ENCODE peak calls at places on chromosomes 5 and 9, in six cellular contexts. H, Y, N, U, G and W are unnamed samples.

GRCh38 chr9:90825586-90825985 is 24.0 kb downstream of the SYK start:
- DNase-seq in N (no peak), H (no peak), G (no peak), Y (no peak), U (no peak), W (no peak)

GRCh38 chr5:128053291-128053954 is 30.1 kb upstream of the SLC12A2 start:
- DNase-seq in G (no peak), H (peak; percentile 2), N (no peak), Y (no peak), U (no peak), W (no peak)

GRCh38 chr9:107425110-107426025 is 64.2 kb downstream of the KLF4 start:
- DNase-seq in G (peak; percentile 74), U (peak; percentile 54), H (peak; percentile 50), Y (no peak), N (peak; percentile 95), W (peak; percentile 4)

GRCh38 chr9:13705356-13705755 is 425.9 kb upstream of the MPDZ start:
- DNase-seq in G (no peak), N (no peak), H (no peak), U (no peak), Y (no peak), W (no peak)

GRCh38 chr5:1386274-1386717 is 41.4 kb upstream of the CLPTM1L start:
- DNase-seq in G (peak; percentile 84), H (no peak), Y (no peak), U (peak; percentile 23), N (peak; percentile 69), W (peak; percentile 14)

GRCh38 chr5:154761062-154761740 is 6.0 kb downstream of the LARP1 start:
- DNase-seq in G (no peak), H (no peak), Y (no peak), N (no peak), U (no peak), W (no peak)

GRCh38 chr9:15824310-15824709 is 271.5 kb downstream of the CCDC171 start:
- DNase-seq in N (no peak), Y (no peak), H (peak; percentile 28), G (no peak), U (no peak), W (no peak)

GRCh38 chr5:51651476-51651875 is 268.2 kb downstream of the ISL1 start:
- DNase-seq in N (no peak), H (no peak), U (no peak), G (no peak), Y (no peak), W (no peak)

GRCh38 chr5:170631471-170632195 is 127.8 kb downstream of the KCNIP1 start:
- DNase-seq in U (peak; percentile 22), H (peak; percentile 15), G (peak; percentile 68), N (no peak), Y (no peak), W (no peak)

GRCh38 chr5:12772276-12772675 is 868.0 kb upstream of the CTNND2 start:
- DNase-seq in H (no peak), G (no peak), U (peak; percentile 25), N (no peak), Y (no peak), W (no peak)

GRCh38 chr9:79764377-79764776 is 192.6 kb downstream of the TLE4 start:
- DNase-seq in Y (no peak), U (no peak), G (peak; percentile 3), N (no peak), H (no peak), W (no peak)

GRCh38 chr5:84494453-84494852 is 109.8 kb upstream of the EDIL3 start:
- DNase-seq in H (no peak), N (no peak), Y (no peak), G (no peak), U (no peak), W (no peak)

GRCh38 chr5:127275641-127276193 is 14.9 kb upstream of the MEGF10 start:
- DNase-seq in H (no peak), N (no peak), Y (no peak), U (no peak), G (no peak), W (no peak)

GRCh38 chr5:154714271-154714986 is 40.7 kb upstream of the LARP1 start:
- DNase-seq in Y (peak; percentile 32), U (no peak), G (no peak), N (no peak), H (peak; percentile 66), W (peak; percentile 14)

GRCh38 chr9:35844628-35845301 is 15.7 kb downstream of the TMEM8B start:
- DNase-seq in N (no peak), G (no peak), Y (peak; percentile 64), U (no peak), H (no peak), W (peak; percentile 90)

GRCh38 chr5:92704590-92704989 is 876.4 kb downstream of the NR2F1-AS1 start:
- DNase-seq in G (no peak), U (no peak), H (no peak), Y (no peak), N (no peak), W (no peak)

GRCh38 chr5:149141957-149142851 is 911 bp downstream of the ABLIM3 start:
- DNase-seq in Y (no peak), N (no peak), H (no peak), U (no peak), G (peak; percentile 48), W (no peak)

GRCh38 chr9:16152276-16153065 is 599.6 kb downstream of the CCDC171 start:
- DNase-seq in G (no peak), N (no peak), H (no peak), U (no peak), Y (no peak), W (no peak)

GRCh38 chr9:20178197-20178596 is 389.4 kb upstream of the SLC24A2 start:
- DNase-seq in H (no peak), G (no peak), N (no peak), Y (no peak), U (no peak), W (no peak)

GRCh38 chr9:14678776-14679175 is 14.5 kb downstream of the ZDHHC21 start:
- DNase-seq in H (no peak), N (no peak), Y (no peak), U (no peak), G (no peak), W (no peak)

GRCh38 chr9:70093944-70094343 is 50.3 kb downstream of the MAMDC2 start:
- DNase-seq in G (no peak), U (no peak), Y (no peak), N (no peak), H (no peak), W (no peak)

GRCh38 chr9:108864446-108864845 is 2.4 kb downstream of the ACTL7A start:
- DNase-seq in H (peak; percentile 29), N (no peak), U (no peak), G (no peak), Y (no peak), W (no peak)

GRCh38 chr5:96083361-96083881 is 121.8 kb upstream of the ELL2 start:
- DNase-seq in N (no peak), Y (no peak), G (no peak), U (no peak), H (no peak), W (no peak)

GRCh38 chr5:1512541-1513291 is 11.0 kb downstream of the LPCAT1 start:
- DNase-seq in N (peak; percentile 43), G (no peak), U (no peak), Y (no peak), H (no peak), W (no peak)

GRCh38 chr5:77844408-77845272 is 68.5 kb upstream of the TBCA start:
- DNase-seq in Y (no peak), U (no peak), N (no peak), G (peak; percentile 28), H (no peak), W (no peak)

DNA sequence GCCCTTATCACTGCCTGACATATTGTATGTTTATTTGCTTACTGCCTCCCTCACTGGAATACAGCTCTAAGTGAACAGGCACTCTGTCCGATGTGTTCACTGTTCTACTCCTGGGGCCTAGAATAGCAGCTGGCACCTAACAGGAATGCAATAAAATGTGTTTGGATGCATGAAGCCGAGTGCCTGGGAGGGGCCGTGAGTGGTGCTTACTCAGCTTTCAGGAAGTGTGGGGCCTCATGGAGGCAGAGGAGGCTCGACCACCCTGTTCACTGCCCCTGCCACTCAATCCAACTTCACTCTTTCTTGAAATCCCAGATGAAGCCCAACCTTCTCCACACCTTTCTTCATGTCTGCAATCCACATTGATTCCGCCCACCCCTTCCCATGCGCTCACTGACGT is 21.5 kb downstream of the TBC1D9B start:
- DNase-seq in N (no peak), Y (no peak), H (no peak), G (no peak), U (no peak), W (no peak)
- TF ChIP-seq POLR2AphosphoS5 in N (no peak), Y (no peak), H (no peak), G (no peak), U (no peak), W (no peak)

GRCh38 chr9:136361047-136361756 is 2.3 kb downstream of the DNLZ start:
- DNase-seq in U (no peak), Y (no peak), G (peak; percentile 69), N (no peak), H (no peak), W (no peak)
- TF ChIP-seq GABPA in U (no peak), Y (no peak), G (no peak), N (no peak), H (no peak), W (no peak)

GRCh38 chr5:132457371-132458225 is 33.0 kb downstream of the IRF1 start:
- DNase-seq in H (peak; percentile 23), G (no peak), N (no peak), Y (no peak), U (no peak), W (peak; percentile 82)
- TF ChIP-seq POLR2AphosphoS5 in H (no peak), G (no peak), N (no peak), Y (no peak), U (no peak), W (peak; percentile 59)

GRCh38 chr5:139660916-139661814 is 13.0 kb downstream of the CXXC5 start:
- DNase-seq in G (peak; percentile 84), U (peak; percentile 90), Y (no peak), N (no peak), H (no peak), W (peak; percentile 83)
- TF ChIP-seq GABPA in G (no peak), U (no peak), Y (no peak), N (no peak), H (no peak), W (no peak)

DNA sequence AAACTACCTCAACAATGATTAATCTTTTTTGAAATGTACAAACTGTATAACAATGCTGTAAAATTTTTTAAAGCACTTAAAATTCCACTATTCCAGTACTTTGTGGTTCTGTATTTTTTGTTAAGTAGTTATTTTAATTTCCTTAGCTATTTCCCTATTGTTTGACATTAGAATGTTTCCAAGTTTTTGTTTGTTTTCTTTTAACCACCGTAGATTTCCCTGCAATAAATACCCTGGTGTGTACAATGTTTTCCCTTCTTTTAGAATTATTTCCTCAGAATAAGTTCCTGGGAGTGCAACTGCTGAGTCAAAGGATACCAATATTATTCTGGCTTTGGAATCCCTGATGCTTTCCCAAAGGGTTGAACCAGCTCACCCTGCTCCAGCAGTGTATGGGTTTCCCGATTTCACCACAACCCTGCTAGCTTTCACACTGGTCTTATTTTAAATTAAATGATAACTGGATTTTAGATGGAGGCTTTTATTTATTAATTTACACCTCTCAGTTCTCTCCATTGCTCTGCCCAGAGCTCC is 20.6 kb upstream of the ANGPTL2 start:
- DNase-seq in N (no peak), Y (no peak), H (no peak), U (no peak), G (no peak), W (no peak)
- TF ChIP-seq POLR2AphosphoS5 in N (no peak), Y (no peak), H (no peak), U (no peak), G (no peak), W (no peak)